ENCODE peak calls at places on chromosomes 6 and 20, in six cellular contexts. O is brain pericyte; X is foreskin fibroblast; J is stimulated activated CD4-positive, alpha-beta T cell treated with anti-CD3 and anti-CD28 coated beads, Interleukin-2, amount 100 ng/mL, for 48 hours; K is stimulated activated CD8-positive, alpha-beta memory T cell treated with anti-CD3 and anti-CD28 coated beads, Interleukin-4, amount 100 ng/mL, for 4 hours; S is activated naive CD8-positive, alpha-beta T cell treated with anti-CD3 and anti-CD28 coated beads, Interleukin-2, amount 10 ng/mL, durations not matched to agents 7 days and 5 days. U is an unnamed sample.
A peak's percentile ranks its signal among the peaks of the same experiment; 100 is the strongest.

GRCh38 chr20:37890643-37891042 is 12.3 kb upstream of the VSTM2L start:
- DNase-seq in O (no peak), X (no peak), J (no peak), K (no peak), S (no peak), U (no peak)

GRCh38 chr6:72420409-72420808 is 201.5 kb upstream of the KCNQ5 start:
- DNase-seq in O (no peak), X (no peak), J (no peak), K (no peak), S (no peak), U (no peak)

GRCh38 chr20:11379257-11380011 is 538.3 kb upstream of the BTBD3 start:
- DNase-seq in O (peak; percentile 18), X (peak; percentile 5), J (no peak), K (no peak), S (no peak), U (no peak)

GRCh38 chr20:43514062-43514971 is 6.8 kb downstream of the L3MBTL1 start:
- DNase-seq in O (peak; percentile 97), X (peak; percentile 98), J (peak; percentile 75), K (peak; percentile 72), S (peak; percentile 86), U (peak; percentile 98)

GRCh38 chr20:51341581-51341980 is 200.9 kb downstream of the NFATC2 start:
- DNase-seq in O (no peak), X (no peak), J (no peak), K (no peak), S (no peak), U (no peak)

GRCh38 chr6:52546678-52547077 is 30.2 kb downstream of the TRAM2 start:
- DNase-seq in O (no peak), X (no peak), J (no peak), K (no peak), S (no peak), U (no peak)

GRCh38 chr6:146861716-146862115 is 262.9 kb downstream of the ADGB start:
- DNase-seq in O (no peak), X (no peak), J (no peak), K (no peak), S (no peak), U (no peak)

GRCh38 chr6:91895592-91895991 is 1308.7 kb upstream of the MAP3K7 start:
- DNase-seq in O (peak; percentile 37), X (no peak), J (no peak), K (no peak), S (no peak), U (no peak)

GRCh38 chr6:15132854-15133670 is 112.8 kb upstream of the JARID2 start:
- DNase-seq in O (no peak), X (peak; percentile 71), J (no peak), K (no peak), S (no peak), U (peak; percentile 95)

GRCh38 chr6:131910219-131910589 is 41.0 kb downstream of the CCN2 start:
- DNase-seq in O (no peak), X (no peak), J (no peak), K (no peak), S (no peak), U (no peak)

GRCh38 chr6:87645080-87645479 is 55.1 kb downstream of the ORC3 start:
- DNase-seq in O (no peak), X (no peak), J (no peak), K (no peak), S (no peak), U (no peak)

GRCh38 chr6:70298070-70298469 is 4.8 kb downstream of the COL9A1 start:
- DNase-seq in O (no peak), X (no peak), J (no peak), K (no peak), S (no peak), U (no peak)

GRCh38 chr6:132812255-132812732 is 2.1 kb upstream of the RPS12 start:
- DNase-seq in O (no peak), X (peak; percentile 67), J (no peak), K (no peak), S (no peak), U (peak; percentile 37)

GRCh38 chr20:32470025-32470861 is 112.1 kb downstream of the ASXL1 start:
- DNase-seq in O (no peak), X (peak; percentile 67), J (no peak), K (no peak), S (no peak), U (peak; percentile 26)

GRCh38 chr6:20404641-20405032 is 3.0 kb downstream of the E2F3 start:
- DNase-seq in O (no peak), X (peak; percentile 71), J (peak; percentile 36), K (peak; percentile 43), S (peak; percentile 44), U (peak; percentile 84)

GRCh38 chr20:63968928-63969760 is 586 bp downstream of the ZNF512B start:
- DNase-seq in O (no peak), X (peak; percentile 29), J (no peak), K (no peak), S (peak; percentile 64), U (no peak)

GRCh38 chr6:6684365-6684833 is 95.9 kb downstream of the LY86 start:
- DNase-seq in O (no peak), X (no peak), J (peak; percentile 15), K (no peak), S (no peak), U (peak; percentile 57)

GRCh38 chr20:34747479-34747878 is 43.3 kb downstream of the TP53INP2 start:
- DNase-seq in O (no peak), X (no peak), J (no peak), K (no peak), S (no peak), U (no peak)

GRCh38 chr6:108115598-108116058 is 41.1 kb upstream of the OSTM1 start:
- DNase-seq in O (no peak), X (peak; percentile 51), J (no peak), K (no peak), S (peak; percentile 43), U (peak; percentile 55)

GRCh38 chr6:34066284-34066571 is 79.7 kb downstream of the GRM4 start:
- DNase-seq in O (no peak), X (no peak), J (no peak), K (no peak), S (no peak), U (no peak)

GRCh38 chr6:98498359-98498758 is 336.0 kb upstream of the POU3F2 start:
- DNase-seq in O (no peak), X (no peak), J (no peak), K (no peak), S (no peak), U (no peak)

GRCh38 chr6:29981211-29981812 is 39.0 kb downstream of the HLA-A start:
- DNase-seq in O (no peak), X (no peak), J (no peak), K (no peak), S (no peak), U (no peak)

GRCh38 chr6:40791004-40791403 is 203.8 kb upstream of the LRFN2 start:
- DNase-seq in O (no peak), X (no peak), J (no peak), K (no peak), S (no peak), U (peak; percentile 81)